ENCODE peak calls at places on chromosomes 3 and 15, in ten cellular contexts. K is bronchial epithelial cell; R is GM23338; P is HCT116; J is upper lobe of left lung; G is PC-3; I is gastrocnemius medialis; T is CD8-positive, alpha-beta T cell; Q is endodermal cell; S is right lobe of liver. O is an unnamed sample.

GRCh38 chr3:30492581-30493192 is 113.7 kb upstream of the TGFBR2 start:
- DNase-seq in T (no peak), P (no peak), R (peak; percentile 5), J (no peak), G (peak; percentile 21), K (no peak), Q (no peak), I (no peak), S (no peak), O (no peak)

GRCh38 chr15:95884276-95884675 is 446.2 kb upstream of the NR2F2 start:
- DNase-seq in K (no peak), J (no peak), P (no peak), T (no peak), G (no peak), S (no peak), I (no peak), R (peak; percentile 59), Q (peak; percentile 63), O (no peak)

GRCh38 chr3:36546196-36546595 is 165.9 kb downstream of the STAC start:
- DNase-seq in Q (no peak), I (no peak), P (no peak), T (no peak), R (no peak), K (no peak), S (no peak), J (no peak), G (no peak), O (no peak)

GRCh38 chr15:50330921-50331320 is 24.1 kb downstream of the GABPB1 start:
- DNase-seq in G (no peak), J (no peak), S (no peak), P (no peak), R (peak; percentile 78), T (no peak), K (no peak), I (no peak), Q (no peak), O (no peak)

GRCh38 chr3:155069729-155070128 is 10.4 kb upstream of the MME start:
- DNase-seq in G (no peak), R (no peak), J (no peak), P (no peak), T (no peak), I (no peak), Q (no peak), S (no peak), K (peak; percentile 36), O (no peak)

GRCh38 chr3:4629095-4630007 is 136.2 kb downstream of the ITPR1 start:
- DNase-seq in I (no peak), G (no peak), K (no peak), J (no peak), S (no peak), T (no peak), P (no peak), R (no peak), Q (no peak), O (no peak)

GRCh38 chr3:169836058-169836941 is 23.6 kb upstream of the LRRC34 start:
- DNase-seq in S (no peak), R (no peak), J (no peak), P (no peak), K (no peak), G (no peak), I (no peak), T (no peak), Q (no peak), O (no peak)

GRCh38 chr3:107643038-107643883 is 120.5 kb downstream of the BBX start:
- DNase-seq in J (no peak), Q (peak; percentile 65), R (peak; percentile 73), K (peak; percentile 26), T (no peak), P (no peak), G (peak; percentile 31), S (no peak), I (no peak), O (no peak)

GRCh38 chr3:44648564-44649229 is at the start of gene ZNF35:
- DNase-seq in P (peak; percentile 87), T (peak; percentile 20), G (peak; percentile 92), R (peak; percentile 98), I (peak; percentile 38), J (peak; percentile 86), S (peak; percentile 72), Q (peak; percentile 94), K (peak; percentile 78), O (no peak)

GRCh38 chr3:39810647-39811161 is 1.3 kb downstream of the MYRIP start:
- DNase-seq in S (peak; percentile 29), T (no peak), J (no peak), R (peak; percentile 40), P (no peak), Q (peak; percentile 56), K (no peak), G (no peak), I (no peak), O (no peak)

GRCh38 chr15:89356634-89357298 is 22.1 kb upstream of the POLG start:
- DNase-seq in R (peak; percentile 41), Q (no peak), T (no peak), G (peak; percentile 66), J (no peak), S (no peak), I (no peak), K (peak; percentile 15), P (no peak), O (no peak)

GRCh38 chr15:72732554-72732953 is 46.5 kb downstream of the BBS4 start:
- DNase-seq in Q (no peak), K (no peak), P (no peak), R (peak; percentile 21), J (no peak), I (no peak), T (no peak), G (no peak), S (no peak), O (no peak)

GRCh38 chr15:72737723-72738122 is 45.8 kb downstream of the ADPGK start:
- DNase-seq in Q (no peak), P (no peak), T (no peak), G (no peak), I (no peak), S (no peak), R (no peak), K (peak; percentile 56), J (no peak), O (no peak)

GRCh38 chr15:72735111-72735510 is 48.4 kb downstream of the ADPGK start:
- DNase-seq in Q (no peak), I (no peak), S (no peak), P (no peak), J (no peak), K (no peak), R (no peak), G (no peak), T (no peak), O (no peak)

GRCh38 chr15:72728821-72729220 is 42.8 kb downstream of the BBS4 start:
- DNase-seq in J (no peak), Q (no peak), R (no peak), K (no peak), T (no peak), P (no peak), G (no peak), S (no peak), I (no peak), O (no peak)

DNA sequence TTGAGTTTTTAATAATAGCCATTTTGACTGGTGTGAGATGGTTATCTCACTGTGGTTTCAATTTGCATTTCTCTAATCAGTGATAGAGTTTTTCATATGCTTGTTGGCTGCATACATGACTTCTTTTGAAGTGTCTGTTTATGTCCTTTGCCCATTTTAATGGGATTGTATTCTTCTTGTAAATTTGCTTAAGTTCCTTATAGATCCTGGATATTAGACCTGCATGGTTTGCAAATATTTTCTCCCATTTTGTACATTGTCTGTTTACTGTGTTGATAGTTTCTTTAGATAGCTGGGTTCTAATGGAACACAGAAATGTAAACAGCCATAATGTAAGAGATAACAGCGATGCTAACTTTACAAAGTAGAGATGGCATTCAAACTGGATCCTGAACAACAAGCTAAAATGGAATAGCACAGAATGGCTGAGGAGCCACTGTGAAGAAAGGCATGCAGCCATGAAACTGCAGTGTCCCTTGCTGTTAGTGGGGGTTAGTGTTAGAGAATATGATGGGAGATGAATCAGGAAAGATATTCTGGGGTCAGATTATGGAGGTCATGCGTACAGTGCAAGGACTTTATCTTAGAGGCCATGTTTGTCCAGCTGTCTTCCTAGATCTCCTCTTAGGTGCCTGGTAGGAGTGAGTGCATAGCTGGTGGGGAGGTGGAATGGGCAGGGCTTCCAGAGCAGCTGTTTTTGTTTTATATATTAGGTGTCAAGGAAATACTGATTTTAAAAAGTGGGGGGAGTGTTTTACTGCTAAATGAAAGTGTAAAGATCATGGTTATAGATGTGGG is 48.1 kb downstream of the BBS4 start:
- DNase-seq in R (no peak), G (no peak), S (no peak), K (no peak), J (no peak), P (no peak), Q (no peak), I (no peak), T (no peak), O (no peak)
- H3K36me3 ChIP-seq in R (peaks cover 28% of the 10 kb centered on the region), G (peaks cover 16% of the 10 kb centered on the region), S (no peaks in the 10 kb centered on the region), K (no peaks in the 10 kb centered on the region), J (peaks cover 25% of the 10 kb centered on the region), P (peaks cover 7% of the 10 kb centered on the region), Q (peaks cover 74% of the 10 kb centered on the region), I (peaks cover 45% of the 10 kb centered on the region), T (peaks cover 13% of the 10 kb centered on the region), O (no peaks in the 10 kb centered on the region)

GRCh38 chr3:196970547-196971093 is 2.0 kb upstream of the PIGZ start:
- DNase-seq in J (no peak), T (no peak), G (no peak), Q (no peak), K (no peak), P (no peak), I (no peak), R (no peak), S (no peak), O (no peak)
- TF ChIP-seq CTCF in J (no peak), T (no peak), G (no peak), Q (no peak), K (no peak), P (no peak), I (no peak), R (no peak), S (no peak), O (no peak)

GRCh38 chr15:51966192-51966591 is 5.4 kb downstream of the LEO1 start:
- DNase-seq in G (no peak), P (no peak), S (no peak), T (no peak), I (no peak), K (no peak), J (no peak), Q (no peak), R (no peak), O (no peak)
- H3K36me3 ChIP-seq in G (peaks cover 6% of the 10 kb centered on the region), P (peaks cover 21% of the 10 kb centered on the region), S (no peaks in the 10 kb centered on the region), T (peaks cover 14% of the 10 kb centered on the region), I (peaks cover 4% of the 10 kb centered on the region), K (peaks cover 8% of the 10 kb centered on the region), J (peaks cover 6% of the 10 kb centered on the region), Q (peaks cover 33% of the 10 kb centered on the region), R (peaks cover 20% of the 10 kb centered on the region), O (peaks cover 67% of the 10 kb centered on the region)

DNA sequence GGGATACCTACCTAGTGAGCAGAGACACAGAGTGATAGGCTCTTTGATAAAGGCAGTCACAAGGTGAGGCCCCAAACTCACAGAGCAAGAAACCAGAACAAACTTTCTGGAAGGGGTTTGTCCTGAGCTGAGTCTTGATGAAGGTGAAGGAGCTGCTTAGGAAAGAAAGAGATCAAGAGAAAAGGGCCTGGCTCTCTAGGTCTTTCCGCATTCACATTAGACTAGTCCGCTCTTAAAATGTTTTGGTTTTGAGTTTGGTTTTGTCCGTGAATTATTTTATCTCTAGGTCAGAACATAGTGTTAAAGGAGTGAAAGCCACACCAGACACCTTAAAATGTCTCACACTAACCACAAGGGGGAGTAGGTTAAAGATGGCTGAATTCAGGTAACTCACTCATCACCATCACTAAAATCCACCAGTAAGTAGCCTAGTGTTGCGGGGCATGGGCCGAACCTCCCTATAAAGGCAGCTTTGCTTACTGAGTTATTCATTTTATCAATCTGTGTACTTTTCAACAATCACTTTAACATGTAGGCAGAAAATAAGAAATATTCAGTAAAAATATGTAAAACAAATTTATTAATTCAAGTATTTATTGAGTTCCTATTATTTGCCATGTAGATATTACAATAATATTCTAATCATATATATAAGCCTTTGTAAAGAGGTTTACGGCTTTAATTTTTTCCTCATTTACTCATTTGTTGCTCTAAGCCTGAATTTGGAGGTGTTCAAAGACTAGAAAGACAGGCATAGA is 121.5 kb upstream of the TSC22D2 start:
- DNase-seq in J (no peak), K (peak; percentile 74), G (peak; percentile 80), I (no peak), P (peak; percentile 66), Q (peak; percentile 68), T (no peak), S (no peak), R (peak; percentile 86), O (no peak)
- TF ChIP-seq CTCF in J (peak; percentile 73), K (peak; percentile 63), G (peak; percentile 87), I (peak; percentile 48), P (peak; percentile 59), Q (peak; percentile 92), T (peak; percentile 65), S (peak; percentile 66), R (peak; percentile 80), O (peak; percentile 57)

O was measured in esophagus squamous epithelium.